ENCODE peak calls at places on chromosome 7, in ten cellular contexts. S is astrocyte of the spinal cord, E is Calu3, K is kidney, B is tibial artery, L is BJ, T is A549, Z is pancreas, O is fibroblast of the aortic adventitia, R is RWPE1. G is an unnamed sample.

GRCh38 chr7:82816272-82816671 is 346.4 kb downstream of the PCLO start:
- DNase-seq in S (no peak), E (no peak), K (no peak), B (no peak), L (no peak), T (no peak), Z (no peak), O (no peak), R (no peak), G (no peak)

GRCh38 chr7:111089822-111090426 is 1.0 kb upstream of the LRRN3 start:
- DNase-seq in S (peak), E (no peak), K (no peak), B (no peak), L (no peak), T (peak), Z (no peak), O (peak), R (peak), G (no peak)

GRCh38 chr7:21193895-21194294 is 234.0 kb upstream of the SP4 start:
- DNase-seq in S (no peak), E (no peak), K (no peak), B (no peak), L (no peak), T (no peak), Z (no peak), O (no peak), R (no peak), G (no peak)

GRCh38 chr7:44980393-44981034 is 1.7 kb upstream of the MYO1G start:
- DNase-seq in S (peak), E (no peak), K (peak), B (no peak), L (no peak), T (no peak), Z (no peak), O (peak), R (no peak), G (no peak)

GRCh38 chr7:127786184-127786583 is 134.2 kb downstream of the SND1 start:
- DNase-seq in S (no peak), E (no peak), K (no peak), B (no peak), L (no peak), T (no peak), Z (no peak), O (peak), R (no peak), G (no peak)

GRCh38 chr7:91780526-91780925 is 100.0 kb downstream of the MTERF1 start:
- DNase-seq in S (no peak), E (no peak), K (no peak), B (no peak), L (no peak), T (no peak), Z (no peak), O (peak), R (no peak), G (no peak)

GRCh38 chr7:157405914-157406810 is 69.4 kb downstream of the DNAJB6 start:
- DNase-seq in S (no peak), E (no peak), K (peak), B (no peak), L (no peak), T (no peak), Z (no peak), O (no peak), R (no peak), G (peak)

GRCh38 chr7:155237297-155237696 is 60.4 kb upstream of the INSIG1 start:
- DNase-seq in S (no peak), E (no peak), K (no peak), B (no peak), L (no peak), T (no peak), Z (no peak), O (no peak), R (no peak), G (no peak)

GRCh38 chr7:123867220-123867619 is 22.3 kb downstream of the HYAL4 start:
- DNase-seq in S (no peak), E (no peak), K (no peak), B (no peak), L (no peak), T (no peak), Z (no peak), O (peak), R (no peak), G (no peak)

DNA sequence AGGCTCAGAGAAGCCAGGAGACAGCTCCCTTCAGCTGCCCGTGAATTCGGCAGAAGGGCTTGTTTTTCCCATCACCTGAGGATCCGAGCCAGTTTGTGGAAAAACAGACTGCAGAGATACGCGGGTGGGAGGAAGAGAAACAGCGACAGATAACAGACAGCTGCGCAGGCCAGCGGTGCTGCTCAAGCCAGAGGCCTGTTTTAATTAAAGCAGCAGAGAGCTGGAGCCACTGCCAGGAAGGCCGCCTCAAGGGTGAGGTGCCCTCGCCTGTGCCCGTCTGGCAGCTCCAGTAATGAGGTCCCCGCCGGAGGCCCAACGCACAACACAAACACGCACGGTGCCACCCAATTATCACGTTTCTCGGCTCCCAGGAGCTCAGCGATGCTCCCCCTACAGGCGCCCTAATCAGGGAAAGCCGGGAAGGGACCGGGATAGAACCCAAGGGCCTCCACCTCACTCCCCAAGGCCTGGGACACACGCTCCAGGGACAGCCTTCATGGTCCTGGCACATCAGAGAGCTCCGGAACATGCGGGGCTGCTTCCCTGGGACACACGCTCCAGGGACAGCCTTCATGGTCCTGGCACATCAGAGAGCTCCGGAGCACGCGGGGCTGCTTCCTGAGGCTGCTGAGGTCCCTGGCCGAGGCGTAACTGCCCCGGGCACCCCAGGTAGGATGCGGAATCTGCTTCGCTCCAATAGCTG is 60.6 kb upstream of the DNAAF5 start:
- DNase-seq in S (no peak), E (no peak), K (no peak), B (peak), L (no peak), T (no peak), Z (no peak), O (no peak), R (no peak), G (no peak)
- TF ChIP-seq CTCF in S (peak), E (no peak), K (no peak), B (peak), L (peak), T (no peak), Z (no peak), O (peak), R (no peak), G (no peak)

DNA sequence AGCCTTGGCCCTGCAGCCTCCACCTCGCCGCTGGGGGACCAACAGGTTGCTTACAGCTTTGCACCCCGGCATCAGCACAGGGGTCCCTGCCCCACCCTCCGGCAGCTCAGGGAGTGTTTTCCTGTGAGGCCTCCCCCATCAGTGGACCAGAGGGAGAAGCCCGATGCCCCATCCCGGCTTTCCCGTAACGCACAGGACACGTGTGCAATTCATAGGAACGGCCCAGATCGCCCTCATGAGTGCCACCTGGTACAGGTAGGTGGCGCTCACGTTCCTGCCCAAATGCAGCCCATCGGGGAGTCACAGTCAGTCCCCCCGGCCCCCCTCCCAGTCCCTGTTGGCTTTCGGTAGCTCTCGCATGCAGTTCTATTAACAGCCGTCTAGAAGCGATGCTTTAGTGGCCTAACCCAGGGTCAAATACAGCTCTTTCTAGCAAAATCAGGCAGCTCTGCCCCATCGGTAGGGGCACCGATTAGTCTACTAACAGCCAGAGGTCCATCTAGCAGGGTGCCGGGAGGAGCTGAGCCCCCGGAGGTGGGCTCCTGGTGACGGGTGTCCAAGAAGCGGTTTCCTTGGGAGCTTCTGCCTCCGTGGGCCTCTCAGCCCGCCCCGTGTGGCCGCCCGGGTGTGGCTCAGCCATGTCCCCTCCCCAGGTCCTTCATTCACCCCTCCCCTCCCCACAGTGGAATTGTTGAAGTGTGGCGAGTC is 48.4 kb upstream of the GTF2IRD1 start:
- DNase-seq in S (no peak), E (no peak), K (peak), B (no peak), L (no peak), T (peak), Z (no peak), O (no peak), R (peak), G (peak)
- TF ChIP-seq CTCF in S (peak), E (peak), K (peak), B (no peak), L (peak), T (peak), Z (no peak), O (peak), R (peak), G (peak)

GRCh38 chr7:70040971-70041766 is 442.9 kb downstream of the AUTS2 start:
- DNase-seq in S (peak), E (no peak), K (no peak), B (no peak), L (no peak), T (peak), Z (no peak), O (peak), R (no peak), G (no peak)
- TF ChIP-seq CTCF in S (peak), E (no peak), K (peak), B (no peak), L (no peak), T (peak), Z (no peak), O (peak), R (peak), G (no peak)

DNA sequence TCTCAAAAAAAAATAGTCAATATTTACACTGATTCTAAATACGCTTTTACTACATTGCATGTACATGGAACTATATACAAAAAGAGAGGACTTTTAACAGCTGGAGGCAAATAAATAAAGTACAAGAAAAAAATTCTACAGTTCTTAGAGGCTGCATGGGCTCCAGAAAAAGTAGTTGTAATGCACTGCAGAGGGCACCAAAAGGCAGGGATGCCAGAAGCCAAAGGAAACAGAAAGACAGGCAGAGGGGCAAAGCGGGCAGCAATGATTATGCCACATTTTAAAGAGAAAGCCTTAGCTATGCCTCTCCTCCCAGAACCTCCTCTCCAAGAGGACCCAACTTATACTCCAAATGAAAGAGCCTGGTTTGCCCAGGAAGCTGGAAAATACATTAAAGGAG is 11.6 kb upstream of the ADCK2 start:
- DNase-seq in S (no peak), E (no peak), K (no peak), B (peak), L (no peak), T (no peak), Z (no peak), O (no peak), R (no peak), G (no peak)
- TF ChIP-seq CTCF in S (peak), E (no peak), K (peak), B (no peak), L (peak), T (no peak), Z (no peak), O (no peak), R (no peak), G (no peak)

GRCh38 chr7:158772916-158773315 is 56.4 kb downstream of the ESYT2 start:
- DNase-seq in S (no peak), E (no peak), K (no peak), B (no peak), L (no peak), T (no peak), Z (no peak), O (no peak), R (no peak), G (no peak)
- TF ChIP-seq CTCF in S (peak), E (no peak), K (no peak), B (no peak), L (no peak), T (no peak), Z (no peak), O (no peak), R (no peak), G (no peak)

DNA sequence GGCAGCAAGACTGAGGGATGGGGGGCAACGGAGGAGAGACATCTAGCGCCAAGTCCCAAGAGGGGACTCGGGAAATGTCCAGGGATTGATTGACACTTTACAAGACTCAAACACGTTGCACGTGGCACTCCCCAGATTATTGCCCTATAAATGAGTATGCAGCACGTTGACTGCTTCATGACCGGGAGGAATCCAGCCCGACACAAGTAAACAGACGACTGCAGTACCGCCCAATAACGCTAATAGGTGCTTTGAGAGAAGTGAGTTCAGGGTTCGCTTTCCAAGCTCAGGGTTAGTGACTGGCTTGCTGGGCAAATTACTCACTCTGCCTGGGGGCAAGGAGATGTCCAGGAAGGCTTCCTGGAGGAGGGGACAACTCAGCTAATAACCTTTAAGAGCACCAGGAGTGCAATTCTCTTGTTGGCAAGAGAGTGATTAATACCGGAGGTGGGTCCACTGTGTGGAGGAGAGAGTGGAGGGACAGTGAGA is 73.3 kb upstream of the MYL10 start:
- DNase-seq in S (no peak), E (no peak), K (no peak), B (no peak), L (no peak), T (peak), Z (no peak), O (no peak), R (no peak), G (no peak)
- TF ChIP-seq CTCF in S (no peak), E (no peak), K (no peak), B (no peak), L (no peak), T (no peak), Z (no peak), O (no peak), R (no peak), G (no peak)

DNA sequence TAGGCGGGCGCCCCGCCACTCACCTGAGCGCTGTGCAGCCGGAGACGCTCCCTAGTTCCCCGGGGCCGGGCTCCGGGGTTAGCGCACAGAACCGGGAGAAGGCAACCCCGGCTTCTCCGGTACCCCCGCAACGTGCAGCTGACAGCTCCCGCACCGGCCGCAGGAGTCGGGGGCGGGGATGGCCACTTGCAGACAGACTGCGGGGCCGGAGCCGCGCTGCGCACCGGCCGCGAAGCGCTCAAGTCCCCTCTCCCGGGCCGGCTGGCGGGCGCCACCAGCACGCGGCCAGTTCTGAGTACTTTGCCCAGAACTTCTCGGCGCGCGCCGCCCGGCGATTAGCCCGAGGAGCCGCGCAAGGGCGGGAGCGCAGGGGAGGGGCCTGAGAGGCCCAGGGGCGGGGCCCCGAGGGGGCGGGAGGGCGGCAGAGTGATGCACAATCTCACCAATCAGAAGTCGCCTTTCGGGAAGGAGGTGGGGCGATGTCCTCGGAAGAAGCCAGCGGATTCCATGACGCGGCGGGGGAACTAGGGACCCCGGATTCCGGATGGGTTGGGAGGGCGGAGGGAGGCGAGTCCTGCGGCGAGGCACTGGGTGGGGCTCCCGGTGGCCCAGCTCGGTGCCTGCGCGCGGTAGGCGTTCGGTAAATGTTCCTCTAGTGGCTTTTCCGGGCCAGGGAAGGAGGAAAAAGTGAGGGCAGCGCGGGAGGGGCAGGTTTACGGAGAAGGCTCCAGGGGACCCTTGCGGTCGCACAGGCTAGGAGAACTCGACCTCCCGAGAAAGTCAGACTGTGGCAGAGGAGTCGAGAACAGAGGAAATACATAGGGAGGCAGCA is at the start of gene OSBPL3:
- DNase-seq in S (peak), E (peak), K (peak), B (peak), L (peak), T (peak), Z (peak), O (peak), R (peak), G (peak)
- TF ChIP-seq CTCF in S (no peak), E (no peak), K (peak), B (no peak), L (no peak), T (no peak), Z (no peak), O (no peak), R (no peak), G (no peak)